ENCODE peak calls at places on chromosomes 12 and 14, in ten cellular contexts. U, M, K, J, T, N, S, I, B and F are unnamed samples.

GRCh38 chr12:69388371-69388770 is 28.8 kb downstream of the YEATS4 start:
- DNase-seq in U (peak; percentile 65), M (no peak), K (no peak), J (peak; percentile 81), T (peak; percentile 76), N (peak; percentile 89), S (no peak), I (no peak), B (peak; percentile 43), F (no peak)

GRCh38 chr14:75141967-75142366 is 15.1 kb upstream of the NEK9 start:
- DNase-seq in U (no peak), M (peak; percentile 18), K (no peak), J (peak; percentile 56), T (peak; percentile 50), N (peak; percentile 80), S (no peak), I (no peak), B (no peak), F (no peak)

GRCh38 chr12:66010787-66011547 is 119.6 kb downstream of the LLPH start:
- DNase-seq in U (no peak), M (no peak), K (no peak), J (no peak), T (no peak), N (no peak), S (no peak), I (no peak), B (no peak), F (no peak)

GRCh38 chr14:103029936-103030335 is 27.4 kb downstream of the CDC42BPB start:
- DNase-seq in U (no peak), M (no peak), K (no peak), J (no peak), T (no peak), N (no peak), S (no peak), I (no peak), B (no peak), F (no peak)

GRCh38 chr12:16573652-16574077 is 32.3 kb downstream of the LMO3 start:
- DNase-seq in U (no peak), M (no peak), K (peak; percentile 87), J (peak; percentile 32), T (no peak), N (peak; percentile 35), S (no peak), I (peak; percentile 76), B (no peak), F (no peak)

GRCh38 chr14:52781629-52782028 is 9.8 kb downstream of the GNPNAT1 start:
- DNase-seq in U (no peak), M (no peak), K (no peak), J (no peak), T (no peak), N (peak; percentile 46), S (no peak), I (no peak), B (no peak), F (no peak)

GRCh38 chr12:86349196-86349595 is 93.0 kb upstream of the MGAT4C start:
- DNase-seq in U (no peak), M (no peak), K (no peak), J (no peak), T (no peak), N (no peak), S (no peak), I (no peak), B (no peak), F (no peak)

GRCh38 chr12:42299392-42300308 is 26.2 kb downstream of the ZCRB1 start:
- DNase-seq in U (no peak), M (no peak), K (no peak), J (peak; percentile 80), T (peak; percentile 54), N (peak; percentile 61), S (no peak), I (no peak), B (no peak), F (no peak)

GRCh38 chr12:58919271-58920101 is 818 bp downstream of the LRIG3 start:
- DNase-seq in U (no peak), M (peak; percentile 17), K (peak; percentile 44), J (peak; percentile 58), T (peak; percentile 61), N (peak; percentile 71), S (no peak), I (peak; percentile 69), B (peak; percentile 40), F (no peak)

GRCh38 chr12:3515506-3515905 is 24.5 kb downstream of the PRMT8 start:
- DNase-seq in U (no peak), M (no peak), K (no peak), J (no peak), T (no peak), N (no peak), S (no peak), I (no peak), B (no peak), F (peak; percentile 62)

GRCh38 chr14:49982522-49982951 is 89.7 kb downstream of the ARF6 start:
- DNase-seq in U (peak; percentile 84), M (no peak), K (no peak), J (peak; percentile 96), T (peak; percentile 94), N (peak; percentile 96), S (no peak), I (no peak), B (peak; percentile 93), F (no peak)

GRCh38 chr12:51403744-51404143 is 12.5 kb upstream of the GALNT6 start:
- DNase-seq in U (no peak), M (no peak), K (peak; percentile 38), J (no peak), T (no peak), N (no peak), S (no peak), I (peak; percentile 77), B (no peak), F (no peak)

GRCh38 chr14:28101992-28102391 is 664.6 kb upstream of the FOXG1 start:
- DNase-seq in U (no peak), M (no peak), K (no peak), J (no peak), T (no peak), N (no peak), S (no peak), I (no peak), B (no peak), F (no peak)

GRCh38 chr12:55188974-55189556 is 31.8 kb upstream of the OR10A7 start:
- DNase-seq in U (peak; percentile 74), M (peak; percentile 67), K (peak; percentile 47), J (peak; percentile 76), T (peak; percentile 81), N (peak; percentile 90), S (no peak), I (no peak), B (peak; percentile 62), F (no peak)

GRCh38 chr12:5432011-5432400 is at the start of gene NTF3:
- DNase-seq in U (no peak), M (peak; percentile 32), K (no peak), J (peak; percentile 76), T (no peak), N (peak; percentile 11), S (peak; percentile 72), I (no peak), B (no peak), F (no peak)

DNA sequence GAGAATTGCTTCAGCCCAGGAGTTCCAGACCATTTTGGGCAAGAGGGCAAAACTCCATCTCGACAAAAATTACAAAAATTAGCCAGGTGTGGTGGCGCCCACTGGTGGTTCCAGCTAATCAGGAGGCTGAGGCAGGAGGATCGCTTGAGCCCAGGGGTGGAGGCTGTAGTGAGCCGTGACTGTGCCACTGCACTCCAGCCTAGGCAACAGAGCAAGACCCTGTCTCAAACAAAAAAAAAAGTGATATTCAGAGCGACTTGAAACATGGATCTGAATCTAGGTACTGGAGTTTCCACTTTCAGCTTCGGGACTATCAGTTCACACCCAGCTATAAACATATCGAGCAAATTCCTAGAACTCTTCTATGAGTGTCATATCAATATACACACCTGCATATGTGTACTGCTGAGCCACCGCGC is 16.3 kb upstream of the RNF34 start:
- DNase-seq in U (no peak), M (no peak), K (no peak), J (no peak), T (no peak), N (no peak), S (no peak), I (no peak), B (no peak), F (no peak)
- TF ChIP-seq CTCF in U (no peak), M (peak; percentile 41), K (no peak), J (no peak), T (peak; percentile 5), N (peak; percentile 19), S (peak; percentile 14), I (no peak), B (peak; percentile 36), F (peak; percentile 26)

DNA sequence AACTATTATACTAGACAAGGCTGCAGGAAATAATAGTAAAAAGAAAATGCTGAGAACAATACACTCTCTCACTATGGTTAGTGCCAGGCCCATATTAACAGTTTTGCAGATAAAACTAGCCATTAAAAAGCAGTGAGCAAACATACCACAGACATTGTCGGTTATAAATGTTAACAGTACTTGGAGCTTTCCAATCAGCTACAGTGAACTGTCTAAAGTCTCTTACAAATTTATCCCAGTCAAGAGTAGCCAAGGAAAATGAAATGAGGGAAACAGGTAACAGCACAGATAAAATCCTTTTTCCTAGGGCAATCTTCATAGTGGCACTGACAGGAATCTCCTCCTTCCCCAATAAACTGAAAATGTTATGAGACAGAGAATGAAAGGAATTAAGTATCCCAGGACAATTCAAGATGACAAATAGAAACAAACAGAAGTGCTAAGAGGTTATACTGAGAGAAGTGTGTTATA is 30.8 kb downstream of the PAWR start:
- DNase-seq in U (no peak), M (no peak), K (no peak), J (no peak), T (no peak), N (no peak), S (no peak), I (no peak), B (no peak), F (no peak)
- TF ChIP-seq CTCF in U (no peak), M (no peak), K (no peak), J (no peak), T (no peak), N (no peak), S (no peak), I (no peak), B (no peak), F (no peak)

DNA sequence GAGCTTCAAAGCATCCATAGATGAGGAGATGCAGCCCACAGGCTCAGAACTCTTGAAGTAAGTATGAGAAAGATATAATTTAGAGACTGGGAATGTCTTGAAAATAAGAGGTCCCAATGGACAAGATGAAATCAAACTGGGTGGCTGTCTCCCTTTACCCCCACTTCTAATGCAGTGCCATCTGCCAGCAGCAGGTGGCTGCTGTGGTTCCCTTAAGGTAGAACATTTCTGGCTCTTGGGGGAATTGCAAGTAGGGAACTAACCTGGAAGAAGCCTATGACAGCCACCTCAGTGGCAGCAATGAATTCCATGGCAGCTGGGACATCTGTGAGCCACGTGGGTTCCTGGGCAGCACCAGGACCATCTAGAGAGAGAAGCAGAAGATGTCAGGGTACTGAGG is 648 bp downstream of the ERP27 start:
- DNase-seq in U (no peak), M (no peak), K (no peak), J (no peak), T (no peak), N (no peak), S (no peak), I (no peak), B (no peak), F (no peak)
- TF ChIP-seq CTCF in U (peak; percentile 8), M (peak; percentile 36), K (no peak), J (peak; percentile 8), T (no peak), N (peak; percentile 21), S (peak; percentile 61), I (no peak), B (no peak), F (no peak)

GRCh38 chr14:106129274-106129673 is 602.9 kb downstream of the TMEM121 start:
- DNase-seq in U (no peak), M (no peak), K (no peak), J (no peak), T (no peak), N (no peak), S (no peak), I (no peak), B (no peak), F (no peak)
- TF ChIP-seq CTCF in U (no peak), M (no peak), K (no peak), J (no peak), T (no peak), N (no peak), S (no peak), I (no peak), B (no peak), F (no peak)